ENCODE peak calls at places on chromosomes 7 and 10, in eight cellular contexts. D, X, V, U, M, J, O and E are unnamed samples.

GRCh38 chr7:53437336-53437735 is 401.9 kb downstream of the POM121L12 start:
- DNase-seq in D (no peak), O (no peak), J (no peak), V (no peak), X (no peak), U (no peak), M (no peak), E (no peak)

GRCh38 chr7:33687601-33688000 is 217.7 kb upstream of the BMPER start:
- DNase-seq in M (no peak), V (no peak), U (no peak), D (no peak), O (no peak), X (no peak), J (no peak), E (no peak)

GRCh38 chr7:17408245-17408903 is 109.9 kb downstream of the AHR start:
- DNase-seq in X (peak), D (peak), V (no peak), U (peak), M (no peak), J (peak), O (no peak), E (peak)

GRCh38 chr10:18140957-18141888 is 999 bp downstream of the CACNB2 start:
- DNase-seq in M (peak), D (no peak), O (no peak), U (no peak), X (peak), V (no peak), J (no peak), E (no peak)

GRCh38 chr10:5297466-5297865 is 67.3 kb upstream of the UCN3 start:
- DNase-seq in O (no peak), X (peak), U (no peak), J (no peak), V (no peak), D (no peak), M (no peak), E (peak)

GRCh38 chr10:43218951-43219837 is 47.7 kb downstream of the RASGEF1A start:
- DNase-seq in X (no peak), M (no peak), O (no peak), D (no peak), J (no peak), V (no peak), U (no peak), E (peak)

GRCh38 chr7:116075351-116076145 is 45.0 kb upstream of the TFEC start:
- DNase-seq in U (no peak), D (no peak), O (no peak), J (no peak), X (peak), M (no peak), V (no peak), E (no peak)

GRCh38 chr10:109931153-109931552 is 7.8 kb upstream of the XPNPEP1 start:
- DNase-seq in X (peak), M (no peak), D (no peak), J (no peak), V (no peak), O (no peak), U (no peak), E (no peak)

GRCh38 chr7:137005873-137006272 is 137.4 kb downstream of the CHRM2 start:
- DNase-seq in J (no peak), D (no peak), V (no peak), U (no peak), X (no peak), O (no peak), M (no peak), E (no peak)

GRCh38 chr7:5701085-5701914 is 80.2 kb downstream of the RNF216 start:
- DNase-seq in X (no peak), O (no peak), V (no peak), J (no peak), D (no peak), M (no peak), U (no peak), E (peak)

GRCh38 chr10:131354380-131354779 is 42.9 kb upstream of the TCERG1L start:
- DNase-seq in D (no peak), X (no peak), O (no peak), M (no peak), V (no peak), U (no peak), J (peak), E (no peak)

GRCh38 chr7:34357068-34357467 is 300.9 kb upstream of the NPSR1 start:
- DNase-seq in O (no peak), V (no peak), D (no peak), M (no peak), U (no peak), X (no peak), J (no peak), E (no peak)

GRCh38 chr10:287814-288213 is 152.6 kb downstream of the ZMYND11 start:
- DNase-seq in J (peak), M (peak), X (no peak), V (no peak), U (peak), D (no peak), O (no peak), E (no peak)

GRCh38 chr7:117015258-117016184 is 62.2 kb downstream of the ST7 start:
- DNase-seq in U (no peak), O (no peak), M (no peak), V (no peak), X (no peak), D (no peak), J (no peak), E (no peak)

GRCh38 chr7:102916881-102917280 is 4.1 kb downstream of the LRRC17 start:
- DNase-seq in V (no peak), M (no peak), O (no peak), U (peak), X (no peak), J (no peak), D (no peak), E (no peak)

GRCh38 chr10:19892677-19893076 is 76.4 kb downstream of the PLXDC2 start:
- DNase-seq in V (no peak), J (no peak), O (no peak), M (no peak), X (no peak), D (no peak), U (no peak), E (no peak)

GRCh38 chr10:30111340-30111980 is 52.1 kb upstream of the JCAD start:
- DNase-seq in X (peak), J (no peak), V (no peak), D (peak), M (no peak), U (peak), O (no peak), E (no peak)

GRCh38 chr7:41010967-41011366 is 691.9 kb downstream of the INHBA start:
- DNase-seq in X (peak), O (no peak), M (peak), D (no peak), J (no peak), V (no peak), U (peak), E (no peak)

GRCh38 chr10:43862756-43863155 is 214.1 kb upstream of the ZNF32 start:
- DNase-seq in V (no peak), D (no peak), O (no peak), M (no peak), U (no peak), J (no peak), X (no peak), E (no peak)

GRCh38 chr10:70786799-70787415 is 1.7 kb upstream of the TBATA start:
- DNase-seq in X (peak), O (no peak), J (no peak), V (no peak), D (no peak), M (no peak), U (no peak), E (no peak)

GRCh38 chr10:31778627-31779026 is 150.0 kb downstream of the ARHGAP12 start:
- DNase-seq in M (no peak), U (peak), X (no peak), V (no peak), J (no peak), O (no peak), D (no peak), E (no peak)

GRCh38 chr10:132446661-132447445 is 49.9 kb downstream of the PWWP2B start:
- DNase-seq in D (no peak), O (no peak), M (peak), U (peak), V (peak), J (peak), X (peak), E (peak)

DNA sequence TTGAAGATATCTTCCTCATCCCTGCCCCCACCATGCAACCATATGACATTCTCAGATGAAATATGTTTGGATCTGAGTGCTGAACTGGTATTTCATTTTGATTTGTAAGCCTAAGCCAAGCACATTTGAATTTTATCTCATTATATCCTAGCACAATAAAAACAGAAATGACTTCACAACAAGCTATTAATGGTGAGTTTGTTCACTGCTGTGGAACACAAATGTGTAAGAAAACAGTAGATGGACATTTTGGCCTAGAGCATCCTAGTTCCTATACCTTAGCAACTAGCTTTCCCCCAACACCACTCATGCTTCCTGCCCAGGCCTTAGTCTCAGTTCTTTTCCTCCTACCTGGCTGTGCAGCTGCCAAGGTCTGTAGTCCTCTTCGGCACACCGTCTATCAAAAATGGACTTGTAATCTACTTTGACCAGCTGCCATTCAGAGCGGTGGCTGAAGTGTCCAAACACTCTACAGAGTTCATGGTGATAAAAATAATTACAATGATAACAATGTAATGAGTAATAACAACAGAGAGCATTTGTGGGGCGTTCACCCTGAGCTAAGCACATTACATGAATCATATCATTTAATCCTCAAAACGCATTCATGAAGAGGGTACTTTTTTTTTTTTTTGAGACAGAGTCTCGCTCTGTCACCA is 491.9 kb downstream of the SORCS1 start:
- DNase-seq in J (no peak), X (no peak), D (no peak), V (no peak), O (no peak), M (no peak), U (no peak), E (no peak)
- TF ChIP-seq CTCF in J (no peak), X (no peak), D (no peak), V (no peak), O (no peak), M (no peak), U (no peak), E (no peak)

DNA sequence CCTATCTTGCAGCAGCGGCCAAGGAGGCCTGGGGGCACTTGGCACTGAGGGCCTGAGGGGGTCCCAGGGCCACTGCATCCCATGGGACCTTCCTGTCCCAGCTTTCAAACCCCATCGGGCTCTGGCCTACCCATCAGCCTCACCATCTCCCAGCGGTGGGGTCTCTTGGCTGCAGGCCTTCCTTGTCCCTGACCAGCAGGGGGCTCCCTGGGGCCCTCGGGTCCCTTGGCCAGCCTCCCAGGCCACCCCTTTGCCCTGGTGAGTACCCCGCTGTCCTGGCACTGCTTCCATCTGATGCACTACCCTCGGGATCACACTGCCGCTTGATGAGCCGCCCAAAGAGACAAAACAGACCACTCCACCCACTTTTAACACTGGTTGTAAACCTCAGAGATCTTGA is 43.5 kb downstream of the YKT6 start:
- DNase-seq in V (no peak), U (no peak), M (peak), J (no peak), O (no peak), D (no peak), X (peak), E (no peak)
- TF ChIP-seq CTCF in V (peak), U (peak), M (peak), J (peak), O (no peak), D (peak), X (peak), E (peak)

DNA sequence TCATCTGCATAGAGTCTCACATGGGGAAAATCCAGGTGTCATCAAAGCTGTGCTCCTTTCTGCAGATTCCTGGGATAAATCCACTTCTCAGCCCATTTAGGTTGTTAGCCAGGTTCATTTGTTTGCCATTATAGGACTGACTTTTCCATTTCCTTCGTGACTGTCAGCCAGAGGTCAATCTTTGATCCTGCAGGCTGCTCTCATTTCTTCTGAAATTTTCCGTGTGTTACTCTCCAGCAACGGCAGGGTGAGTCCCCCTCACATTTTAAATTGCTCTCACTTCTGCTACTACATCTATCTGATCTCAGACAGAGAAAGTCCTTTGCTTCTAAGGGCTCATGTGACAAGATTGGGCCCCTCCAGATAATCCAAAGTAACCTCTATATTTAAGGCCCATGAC is 150.7 kb upstream of the BET1 start:
- DNase-seq in D (no peak), M (no peak), V (no peak), J (no peak), X (no peak), O (no peak), U (no peak), E (no peak)
- TF ChIP-seq CTCF in D (no peak), M (no peak), V (no peak), J (no peak), X (no peak), O (no peak), U (no peak), E (no peak)

GRCh38 chr7:100626530-100627237 is 14.3 kb downstream of the MOSPD3 start:
- DNase-seq in V (peak), M (peak), D (no peak), O (no peak), X (peak), U (peak), J (no peak), E (peak)

GRCh38 chr7:100627238-100627549 is 14.2 kb downstream of the TFR2 start:
- DNase-seq in J (no peak), U (no peak), M (no peak), D (no peak), X (no peak), O (no peak), V (no peak), E (no peak)

GRCh38 chr7:100630066-100630465 is 11.3 kb downstream of the TFR2 start:
- DNase-seq in M (no peak), X (no peak), U (no peak), D (no peak), V (no peak), J (no peak), O (no peak), E (no peak)

GRCh38 chr7:100626055-100626454 is 13.7 kb downstream of the MOSPD3 start:
- DNase-seq in U (no peak), D (no peak), M (no peak), J (no peak), V (no peak), O (no peak), X (no peak), E (no peak)

DNA sequence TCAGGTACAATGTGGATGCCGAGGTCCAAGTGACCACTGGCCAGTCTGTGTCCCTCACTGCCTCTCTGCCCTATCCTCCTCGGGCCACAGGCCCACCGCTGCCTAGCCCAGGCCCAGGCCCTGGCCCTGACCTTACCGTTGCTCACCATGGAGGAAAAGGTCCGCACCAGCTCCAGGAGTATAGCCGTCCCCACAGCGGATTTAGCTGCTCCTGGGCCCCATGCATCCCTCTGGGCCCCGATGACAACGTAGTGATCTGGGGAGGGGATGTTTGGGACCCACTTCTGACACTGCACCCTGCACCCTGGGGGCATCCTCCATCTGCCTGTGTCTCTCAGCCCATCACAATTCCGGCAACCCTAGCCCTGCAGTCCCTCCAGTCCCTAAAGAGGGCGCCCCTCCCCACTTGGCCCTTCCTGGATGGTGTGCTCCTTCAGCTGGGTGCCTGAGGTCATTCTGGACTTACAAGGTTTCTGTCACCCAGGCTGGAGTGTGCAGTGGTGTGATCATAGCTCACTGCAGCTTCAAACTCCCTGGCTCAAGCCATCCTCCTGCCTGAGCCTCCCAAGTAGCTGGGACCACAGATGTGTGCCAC is 12.1 kb downstream of the TFR2 start:
- DNase-seq in O (no peak), J (no peak), V (no peak), X (peak), M (peak), U (no peak), D (no peak), E (peak)
- TF ChIP-seq CTCF in O (no peak), J (peak), V (no peak), X (peak), M (peak), U (peak), D (peak), E (peak)

DNA sequence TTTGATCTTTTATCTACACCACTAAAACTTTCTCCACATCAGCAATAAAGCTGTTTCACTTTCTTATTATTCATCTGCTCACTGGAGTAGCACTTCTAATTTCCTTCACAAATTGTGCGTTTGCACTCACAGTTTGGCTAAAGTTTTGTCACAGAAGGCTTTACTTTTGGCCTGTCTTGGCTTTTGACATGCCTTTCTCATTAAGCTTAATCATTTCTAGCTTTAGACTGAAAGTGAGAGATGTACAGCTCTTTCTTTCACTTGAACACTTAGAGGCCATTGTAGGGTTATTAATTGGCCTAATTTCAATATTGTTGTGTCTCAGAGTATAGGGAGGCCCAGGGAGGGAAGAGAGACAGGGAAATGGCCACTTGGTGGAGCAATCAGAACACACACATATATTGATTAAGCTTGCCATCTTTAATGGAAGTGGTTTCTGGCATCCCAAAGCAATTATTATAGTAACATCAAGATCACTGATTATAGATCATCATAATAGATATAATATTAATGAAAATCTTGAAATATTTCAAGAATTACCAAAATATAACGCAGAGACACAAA is 512.5 kb downstream of the ETV1 start:
- DNase-seq in D (no peak), O (no peak), V (no peak), U (no peak), M (no peak), X (peak), J (no peak), E (no peak)
- TF ChIP-seq CTCF in D (peak), O (no peak), V (no peak), U (no peak), M (no peak), X (no peak), J (no peak), E (no peak)

GRCh38 chr10:91347529-91347928 is 62.6 kb upstream of the HECTD2 start:
- DNase-seq in V (no peak), J (no peak), U (no peak), O (no peak), M (no peak), X (no peak), D (no peak), E (no peak)

GRCh38 chr10:91349381-91349780 is 60.8 kb upstream of the HECTD2 start:
- DNase-seq in X (peak), V (no peak), D (no peak), O (peak), M (peak), U (peak), J (no peak), E (no peak)

GRCh38 chr10:91343010-91343409 is 67.1 kb upstream of the HECTD2 start:
- DNase-seq in V (no peak), X (no peak), O (no peak), D (no peak), M (no peak), J (no peak), U (no peak), E (no peak)

GRCh38 chr10:91344117-91344856 is 65.9 kb upstream of the HECTD2 start:
- DNase-seq in V (no peak), O (no peak), U (no peak), X (no peak), J (no peak), D (no peak), M (no peak), E (no peak)

GRCh38 chr10:91345716-91346115 is 64.4 kb upstream of the HECTD2 start:
- DNase-seq in U (no peak), M (no peak), O (no peak), V (no peak), D (no peak), J (no peak), X (no peak), E (no peak)
- TF ChIP-seq CTCF in U (no peak), M (no peak), O (no peak), V (no peak), D (no peak), J (no peak), X (no peak), E (no peak)